ENCODE peak calls at places on chromosomes 7 and 10, in eight cellular contexts. T is kidney epithelial cell, H is WERI-Rb-1, S is Peyer's patch, R is left ventricle myocardium inferior, D is prostate gland, G is HCT116, Y is breast epithelium. Q is an unnamed sample. For H3K36me3, the result is how much of the 10 kb centered on the place peaks cover.

GRCh38 chr10:127919418-127920191 is 12.7 kb downstream of the PTPRE start:
- DNase-seq in T (no peak), H (peak), S (no peak), R (no peak), D (no peak), G (no peak), Y (no peak), Q (no peak)

GRCh38 chr10:98349508-98349922 is 65.5 kb downstream of the PYROXD2 start:
- DNase-seq in T (peak), H (no peak), S (peak), R (peak), D (no peak), G (no peak), Y (no peak), Q (peak)

GRCh38 chr7:41710838-41711237 is 7.9 kb upstream of the INHBA start:
- DNase-seq in T (no peak), H (no peak), S (no peak), R (no peak), D (no peak), G (no peak), Y (no peak), Q (no peak)

GRCh38 chr10:62076872-62077271 is 175.4 kb downstream of the ARID5B start:
- DNase-seq in T (peak), H (no peak), S (no peak), R (no peak), D (no peak), G (no peak), Y (no peak), Q (peak)

GRCh38 chr10:43461950-43462349 is 25.0 kb downstream of the ZNF487 start:
- DNase-seq in T (peak), H (peak), S (no peak), R (no peak), D (peak), G (peak), Y (no peak), Q (no peak)

GRCh38 chr7:103857435-103857834 is 132.0 kb downstream of the RELN start:
- DNase-seq in T (no peak), H (peak), S (no peak), R (no peak), D (no peak), G (no peak), Y (no peak), Q (no peak)

GRCh38 chr7:158821173-158822021 is 7.9 kb downstream of the ESYT2 start:
- DNase-seq in T (no peak), H (no peak), S (no peak), R (no peak), D (no peak), G (peak), Y (no peak), Q (no peak)

GRCh38 chr7:128349121-128349825 is 5.6 kb upstream of the RBM28 start:
- DNase-seq in T (no peak), H (no peak), S (no peak), R (no peak), D (no peak), G (no peak), Y (no peak), Q (no peak)

GRCh38 chr10:97701438-97702064 is 12.0 kb upstream of the MARVELD1 start:
- DNase-seq in T (no peak), H (peak), S (no peak), R (no peak), D (peak), G (no peak), Y (no peak), Q (no peak)

GRCh38 chr10:43317422-43317821 is 50.6 kb upstream of the RASGEF1A start:
- DNase-seq in T (no peak), H (no peak), S (no peak), R (no peak), D (no peak), G (no peak), Y (no peak), Q (no peak)

GRCh38 chr7:81013036-81013435 is 94.2 kb upstream of the SEMA3C start:
- DNase-seq in T (peak), H (no peak), S (no peak), R (no peak), D (no peak), G (peak), Y (no peak), Q (peak)

GRCh38 chr10:48253970-48254657 is 20.4 kb downstream of the FRMPD2 start:
- DNase-seq in T (peak), H (no peak), S (no peak), R (no peak), D (no peak), G (no peak), Y (no peak), Q (peak)

GRCh38 chr10:91758303-91759146 is 39.7 kb upstream of the TNKS2 start:
- DNase-seq in T (peak), H (no peak), S (no peak), R (no peak), D (no peak), G (peak), Y (no peak), Q (peak)

GRCh38 chr10:43683451-43684197 is 34.9 kb upstream of the ZNF32 start:
- DNase-seq in T (no peak), H (peak), S (no peak), R (no peak), D (no peak), G (no peak), Y (no peak), Q (no peak)

GRCh38 chr7:156897673-156898072 is 4.7 kb upstream of the LMBR1 start:
- DNase-seq in T (peak), H (no peak), S (no peak), R (no peak), D (no peak), G (no peak), Y (no peak), Q (no peak)

GRCh38 chr7:27917119-27917518 is 177.2 kb downstream of the TAX1BP1 start:
- DNase-seq in T (no peak), H (no peak), S (no peak), R (no peak), D (no peak), G (no peak), Y (no peak), Q (no peak)

GRCh38 chr10:23192741-23193434 is 776 bp downstream of the PTF1A start:
- DNase-seq in T (no peak), H (no peak), S (no peak), R (no peak), D (no peak), G (no peak), Y (no peak), Q (no peak)

GRCh38 chr7:8176370-8177081 is 85.4 kb downstream of the ICA1 start:
- DNase-seq in T (no peak), H (no peak), S (peak), R (no peak), D (no peak), G (no peak), Y (no peak), Q (no peak)

GRCh38 chr7:4683043-4683883 is 1.2 kb downstream of the FOXK1 start:
- DNase-seq in T (no peak), H (no peak), S (no peak), R (peak), D (peak), G (no peak), Y (no peak), Q (no peak)

GRCh38 chr7:2032876-2033407 is 199.8 kb downstream of the MAD1L1 start:
- DNase-seq in T (no peak), H (no peak), S (no peak), R (peak), D (no peak), G (no peak), Y (no peak), Q (no peak)

GRCh38 chr7:75638607-75639070 is 100.1 kb downstream of the HIP1 start:
- DNase-seq in T (no peak), H (peak), S (no peak), R (peak), D (peak), G (no peak), Y (peak), Q (no peak)

GRCh38 chr7:103915958-103916357 is 73.5 kb downstream of the RELN start:
- DNase-seq in T (peak), H (no peak), S (no peak), R (no peak), D (no peak), G (no peak), Y (no peak), Q (no peak)

GRCh38 chr10:116241025-116241424 is 32.0 kb downstream of the GFRA1 start:
- DNase-seq in T (no peak), H (no peak), S (no peak), R (no peak), D (no peak), G (no peak), Y (no peak), Q (no peak)

GRCh38 chr10:71950683-71951082 is 13.5 kb upstream of the CHST3 start:
- DNase-seq in T (no peak), H (no peak), S (no peak), R (no peak), D (no peak), G (no peak), Y (no peak), Q (no peak)

DNA sequence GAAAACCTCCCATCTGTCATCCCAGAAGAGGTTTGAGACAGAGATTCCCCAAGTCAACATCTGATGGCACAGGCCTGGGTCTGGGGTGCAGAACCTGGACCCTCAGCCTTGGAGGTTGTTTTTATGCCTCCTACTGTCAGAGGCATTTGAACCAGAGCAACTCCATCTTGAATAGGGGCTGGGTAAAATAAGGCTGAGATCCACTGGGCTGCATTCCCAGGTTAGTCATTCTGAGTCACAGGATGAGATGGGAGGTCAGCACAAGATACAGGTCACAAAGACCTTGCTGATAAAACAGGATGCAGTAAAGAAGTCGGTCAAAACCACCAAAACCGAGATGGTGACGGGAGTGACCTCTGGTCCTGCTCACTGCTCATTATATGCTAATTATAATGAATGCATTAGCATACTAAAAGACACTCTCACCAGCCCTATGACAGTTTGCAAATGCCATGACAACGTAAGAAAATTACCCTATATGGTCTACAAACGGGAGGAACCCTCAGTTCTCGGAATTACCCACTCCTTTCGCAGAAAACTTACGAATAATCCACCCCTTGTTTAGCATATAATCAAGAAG is 92.0 kb downstream of the ITGA8 start:
- DNase-seq in T (no peak), H (no peak), S (no peak), R (no peak), D (no peak), G (no peak), Y (no peak), Q (no peak)
- TF ChIP-seq CTCF in T (no peak), H (no peak), S (no peak), R (no peak), D (no peak), G (no peak), Y (no peak), Q (no peak)

DNA sequence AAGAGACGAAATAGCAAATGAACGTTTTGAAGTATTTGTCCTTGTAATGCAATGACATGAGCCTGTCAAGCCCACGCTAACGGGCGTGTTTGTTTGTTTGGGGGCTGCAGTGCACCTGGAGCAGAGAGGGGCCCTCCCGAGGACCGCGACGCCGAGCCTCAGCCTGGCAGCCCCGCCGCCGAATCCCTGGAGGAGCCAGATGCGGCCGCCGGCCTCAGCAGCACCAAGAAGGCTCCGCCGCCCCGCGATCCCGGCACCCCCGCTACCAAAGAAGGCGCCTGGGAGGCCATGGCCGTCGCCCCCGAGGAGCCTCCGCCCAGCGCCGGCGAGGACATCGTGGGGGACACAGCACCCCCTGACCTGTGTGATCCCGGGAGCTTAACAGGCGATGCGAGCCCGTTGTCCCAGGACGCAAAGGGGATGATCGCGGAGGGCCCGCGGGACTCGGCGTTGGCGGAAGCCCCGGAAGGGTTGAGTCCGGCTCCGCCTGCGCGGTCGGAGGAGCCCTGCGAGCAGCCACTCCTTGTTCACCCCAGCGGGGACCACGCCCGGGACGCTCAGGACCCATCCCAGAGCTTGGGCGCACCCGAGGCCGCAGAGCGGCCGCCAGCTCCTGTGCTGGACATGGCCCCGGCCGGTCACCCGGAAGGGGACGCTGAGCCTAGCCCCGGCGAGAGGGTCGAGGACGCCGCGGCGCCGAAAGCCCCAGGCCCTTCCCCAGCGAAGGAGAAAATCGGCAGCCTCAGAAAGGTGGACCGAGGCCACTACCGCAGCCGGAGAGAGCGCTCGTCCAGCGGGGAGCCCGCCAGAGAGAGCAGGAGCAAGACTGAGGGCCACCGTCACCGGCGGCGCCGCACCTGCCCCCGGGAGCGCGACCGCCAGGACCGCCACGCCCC is 118.5 kb downstream of the CYTH3 start:
- DNase-seq in T (no peak), H (no peak), S (no peak), R (no peak), D (no peak), G (no peak), Y (no peak), Q (no peak)
- H3K36me3 ChIP-seq in T (under half), H (half or more), S (half or more), R (half or more), D (under half), G (under half), Y (under half), Q (under half)

GRCh38 chr7:155344270-155344617 is 46.6 kb downstream of the INSIG1 start:
- DNase-seq in T (no peak), H (no peak), S (no peak), R (no peak), D (no peak), G (no peak), Y (no peak), Q (no peak)
- H3K4me3 ChIP-seq in T (no peak), H (peak), S (peak), R (peak), D (no peak), G (no peak), Y (no peak), Q (no peak)

GRCh38 chr10:106082865-106083264 is 1081.6 kb downstream of the SORCS1 start:
- DNase-seq in T (no peak), H (no peak), S (no peak), R (no peak), D (no peak), G (no peak), Y (no peak), Q (no peak)

GRCh38 chr10:106089855-106090254 is 1074.7 kb downstream of the SORCS1 start:
- DNase-seq in T (no peak), H (no peak), S (no peak), R (no peak), D (no peak), G (no peak), Y (no peak), Q (no peak)

GRCh38 chr10:106083572-106083971 is 1080.9 kb downstream of the SORCS1 start:
- DNase-seq in T (no peak), H (no peak), S (no peak), R (no peak), D (no peak), G (no peak), Y (no peak), Q (no peak)

GRCh38 chr10:106086391-106086790 is 1078.1 kb downstream of the SORCS1 start:
- DNase-seq in T (no peak), H (no peak), S (no peak), R (no peak), D (no peak), G (no peak), Y (no peak), Q (no peak)
- TF ChIP-seq CTCF in T (no peak), H (no peak), S (no peak), R (no peak), D (no peak), G (no peak), Y (no peak), Q (no peak)

GRCh38 chr10:101611506-101611905 is 23.4 kb downstream of the DPCD start:
- DNase-seq in T (no peak), H (peak), S (no peak), R (no peak), D (no peak), G (no peak), Y (no peak), Q (no peak)
- H3K36me3 ChIP-seq in T (under half), H (under half), S (half or more), R (under half), D (under half), G (under half), Y (under half), Q (under half)